ENCODE peak calls at places on chromosome 4, in six cellular contexts. D, L, G, T, K and F are unnamed samples.

GRCh38 chr4:15717126-15717525 is 14.3 kb downstream of the BST1 start:
- DNase-seq in T (no peak), L (no peak), D (no peak), G (no peak), K (peak; percentile 51), F (no peak)

GRCh38 chr4:38663801-38664703 is at the start of gene KLF3:
- DNase-seq in G (peak; percentile 89), T (peak; percentile 90), K (peak; percentile 98), D (peak; percentile 94), L (peak; percentile 91), F (peak; percentile 72)

GRCh38 chr4:156169011-156169410 is 215.3 kb upstream of the CTSO start:
- DNase-seq in G (peak; percentile 49), T (peak; percentile 73), D (no peak), K (peak; percentile 88), L (peak; percentile 71), F (no peak)

GRCh38 chr4:184100297-184100885 is 117.3 kb downstream of the ENPP6 start:
- DNase-seq in K (no peak), L (no peak), D (no peak), G (peak; percentile 62), T (peak; percentile 3), F (no peak)

GRCh38 chr4:23717528-23718248 is 172.2 kb downstream of the PPARGC1A start:
- DNase-seq in K (peak; percentile 7), D (no peak), L (peak; percentile 27), G (peak; percentile 10), T (peak; percentile 16), F (no peak)

GRCh38 chr4:54230479-54231418 is 1.7 kb downstream of the PDGFRA start:
- DNase-seq in D (no peak), L (peak; percentile 31), K (peak; percentile 71), T (no peak), G (peak; percentile 49), F (no peak)

GRCh38 chr4:51842167-51842553 is 793 bp upstream of the DCUN1D4 start:
- DNase-seq in L (peak; percentile 5), D (no peak), K (peak; percentile 65), G (peak; percentile 14), T (peak; percentile 86), F (no peak)

GRCh38 chr4:5504486-5504885 is 203.9 kb downstream of the EVC2 start:
- DNase-seq in D (no peak), T (no peak), K (no peak), G (no peak), L (no peak), F (no peak)

GRCh38 chr4:72991889-72992288 is 77.6 kb downstream of the COX18 start:
- DNase-seq in D (no peak), G (no peak), L (no peak), T (no peak), K (no peak), F (no peak)

GRCh38 chr4:3254302-3255131 is 5.6 kb downstream of the MSANTD1 start:
- DNase-seq in G (no peak), L (no peak), D (no peak), K (no peak), T (no peak), F (no peak)

GRCh38 chr4:47704693-47705325 is 133.1 kb downstream of the CORIN start:
- DNase-seq in D (no peak), K (peak; percentile 54), T (peak; percentile 82), G (peak; percentile 83), L (peak; percentile 50), F (peak; percentile 0)

GRCh38 chr4:7398104-7398423 is 36.7 kb downstream of the PSAPL1 start:
- DNase-seq in G (peak; percentile 85), L (peak; percentile 95), T (no peak), K (peak; percentile 6), D (no peak), F (peak; percentile 76)

GRCh38 chr4:15353207-15353606 is 74.6 kb upstream of the C1QTNF7 start:
- DNase-seq in K (peak; percentile 53), T (no peak), G (no peak), D (no peak), L (no peak), F (no peak)

GRCh38 chr4:175998782-175999181 is 66.9 kb upstream of the WDR17 start:
- DNase-seq in L (no peak), D (no peak), K (no peak), G (no peak), T (no peak), F (no peak)

GRCh38 chr4:186904104-186904503 is 180.4 kb upstream of the FAT1 start:
- DNase-seq in T (no peak), D (no peak), K (peak; percentile 85), G (no peak), L (no peak), F (no peak)

GRCh38 chr4:177441061-177441802 is 1.0 kb downstream of the AGA start:
- DNase-seq in T (peak; percentile 72), D (no peak), G (no peak), K (peak; percentile 34), L (peak; percentile 6), F (no peak)

GRCh38 chr4:118363166-118363565 is 10.4 kb upstream of the PRSS12 start:
- DNase-seq in T (no peak), D (no peak), K (no peak), G (no peak), L (no peak), F (no peak)

GRCh38 chr4:35934370-35934981 is 309.8 kb downstream of the ARAP2 start:
- DNase-seq in G (peak; percentile 37), T (peak; percentile 54), L (peak; percentile 42), K (peak; percentile 64), D (no peak), F (no peak)

GRCh38 chr4:183718876-183719275 is 59.8 kb downstream of the TRAPPC11 start:
- DNase-seq in D (no peak), L (no peak), G (no peak), T (no peak), K (no peak), F (no peak)

GRCh38 chr4:48602222-48602621 is 112.2 kb downstream of the ZAR1 start:
- DNase-seq in L (no peak), T (no peak), K (peak; percentile 48), G (no peak), D (no peak), F (peak; percentile 41)

GRCh38 chr4:41365726-41366125 is 109.0 kb downstream of the UCHL1 start:
- DNase-seq in D (no peak), K (no peak), G (no peak), T (no peak), L (no peak), F (no peak)

GRCh38 chr4:168306476-168306875 is 12.1 kb downstream of the DDX60 start:
- DNase-seq in T (no peak), K (no peak), L (no peak), D (no peak), G (no peak), F (no peak)

GRCh38 chr4:152255437-152255836 is 280.5 kb downstream of the FBXW7 start:
- DNase-seq in K (no peak), G (peak; percentile 37), D (no peak), T (peak; percentile 77), L (peak; percentile 32), F (no peak)

GRCh38 chr4:143667461-143667860 is 33.0 kb downstream of the FREM3 start:
- DNase-seq in L (no peak), K (peak; percentile 95), G (no peak), T (no peak), D (no peak), F (no peak)

GRCh38 chr4:94226763-94227162 is 19.1 kb downstream of the SMARCAD1 start:
- DNase-seq in G (no peak), T (no peak), K (no peak), D (no peak), L (no peak), F (no peak)

GRCh38 chr4:1305261-1305711 is 15.6 kb downstream of the MAEA start:
- DNase-seq in L (no peak), G (no peak), K (no peak), T (no peak), D (no peak), F (peak; percentile 19)

GRCh38 chr4:164716901-164717300 is 37.0 kb upstream of the SMIM31 start:
- DNase-seq in G (peak; percentile 18), L (no peak), K (no peak), D (no peak), T (peak; percentile 29), F (no peak)

GRCh38 chr4:121073672-121074386 is 1.5 kb upstream of the NDNF start:
- DNase-seq in K (no peak), D (no peak), G (no peak), L (no peak), T (no peak), F (no peak)

GRCh38 chr4:151166662-151167061 is 67.2 kb downstream of the RPS3A start:
- DNase-seq in T (no peak), D (no peak), L (no peak), K (peak; percentile 20), G (no peak), F (no peak)

GRCh38 chr4:120554086-120554485 is 368.4 kb downstream of the PRDM5 start:
- DNase-seq in G (no peak), D (no peak), K (no peak), L (no peak), T (no peak), F (no peak)

GRCh38 chr4:74206088-74206826 is 48.3 kb downstream of the MTHFD2L start:
- DNase-seq in K (peak; percentile 66), D (no peak), T (no peak), L (no peak), G (no peak), F (no peak)

GRCh38 chr4:42786350-42787070 is 106.0 kb upstream of the GRXCR1 start:
- DNase-seq in L (peak; percentile 83), G (peak; percentile 8), K (no peak), D (no peak), T (no peak), F (peak; percentile 33)

GRCh38 chr4:46250997-46251396 is 127.1 kb upstream of the GABRG1 start:
- DNase-seq in T (no peak), L (no peak), G (no peak), D (no peak), K (no peak), F (no peak)

GRCh38 chr4:41454393-41454792 is 83.6 kb upstream of the LIMCH1 start:
- DNase-seq in D (no peak), K (peak; percentile 28), T (no peak), G (peak; percentile 8), L (no peak), F (no peak)

GRCh38 chr4:40718571-40718970 is 31.2 kb upstream of the NSUN7 start:
- DNase-seq in L (peak; percentile 21), K (no peak), G (no peak), D (no peak), T (no peak), F (no peak)

GRCh38 chr4:188002346-188002745 is 6.8 kb downstream of the ZFP42 start:
- DNase-seq in D (no peak), T (no peak), K (no peak), G (no peak), L (no peak), F (no peak)

GRCh38 chr4:15777697-15778096 is 431 bp upstream of the CD38 start:
- DNase-seq in K (no peak), D (no peak), G (no peak), T (no peak), L (no peak), F (no peak)